ENCODE peak calls at places on chromosomes 7 and 10, in four cellular contexts. B is effector memory CD4-positive, alpha-beta T cell; I is psoas muscle; Y is left ventricle myocardium inferior. V is an unnamed sample. For H3K27me3 and H3K36me3, the result is how much of the 10 kb centered on the place peaks cover.

GRCh38 chr7:157760004-157760730 is 423.4 kb downstream of the DNAJB6 start:
- DNase-seq in B (no peak), I (no peak), Y (no peak), V (peak)

GRCh38 chr7:128266891-128267839 is 26.1 kb downstream of the LEP start:
- DNase-seq in B (no peak), I (peak), Y (peak), V (peak)

GRCh38 chr7:157426463-157427301 is 89.9 kb downstream of the DNAJB6 start:
- DNase-seq in B (no peak), I (no peak), Y (peak), V (no peak)

GRCh38 chr7:36440880-36441279 is 51.2 kb downstream of the ANLN start:
- DNase-seq in B (no peak), I (no peak), Y (no peak), V (peak)

GRCh38 chr10:85604136-85604725 is 762.4 kb downstream of the GRID1 start:
- DNase-seq in B (no peak), I (no peak), Y (no peak), V (no peak)

GRCh38 chr10:67839957-67840356 is 2.0 kb upstream of the DNAJC12 start:
- DNase-seq in B (no peak), I (no peak), Y (no peak), V (no peak)

GRCh38 chr7:142992427-142992826 is 30.3 kb upstream of the KEL start:
- DNase-seq in B (no peak), I (no peak), Y (no peak), V (no peak)

GRCh38 chr10:68137174-68137573 is 27.9 kb downstream of the MYPN start:
- DNase-seq in B (no peak), I (no peak), Y (no peak), V (no peak)

GRCh38 chr7:70696139-70696782 is 435.7 kb upstream of the GALNT17 start:
- DNase-seq in B (no peak), I (no peak), Y (no peak), V (no peak)

GRCh38 chr10:12902135-12902572 is 99.4 kb downstream of the CCDC3 start:
- DNase-seq in B (no peak), I (no peak), Y (peak), V (peak)

GRCh38 chr7:4738711-4739527 is 36.5 kb upstream of the AP5Z1 start:
- DNase-seq in B (no peak), I (peak), Y (no peak), V (no peak)

GRCh38 chr10:10831085-10831484 is 186.6 kb upstream of the CELF2 start:
- DNase-seq in B (no peak), I (peak), Y (no peak), V (no peak)

GRCh38 chr7:92461027-92462003 is 14.0 kb downstream of the GATAD1 start:
- DNase-seq in B (no peak), I (no peak), Y (no peak), V (peak)

GRCh38 chr7:128713794-128714193 is 25.4 kb upstream of the CALU start:
- DNase-seq in B (no peak), I (no peak), Y (no peak), V (no peak)

GRCh38 chr10:122494833-122495232 is 33.5 kb downstream of the HTRA1 start:
- DNase-seq in B (no peak), I (peak), Y (no peak), V (no peak)

GRCh38 chr10:133377818-133378250 is 1.2 kb upstream of the PAOX start:
- DNase-seq in B (no peak), I (no peak), Y (no peak), V (peak)

GRCh38 chr7:47483604-47484273 is 98.2 kb downstream of the TNS3 start:
- DNase-seq in B (no peak), I (no peak), Y (no peak), V (no peak)

GRCh38 chr7:46446151-46446550 is 525.1 kb upstream of the IGFBP3 start:
- DNase-seq in B (no peak), I (no peak), Y (no peak), V (no peak)

GRCh38 chr10:5488272-5489161 is 10.9 kb downstream of the CALML5 start:
- DNase-seq in B (no peak), I (no peak), Y (no peak), V (peak)

GRCh38 chr10:98556061-98556460 is 109.3 kb upstream of the HPS1 start:
- DNase-seq in B (no peak), I (no peak), Y (no peak), V (no peak)

GRCh38 chr10:108454793-108455192 is 1290.3 kb upstream of the SORCS1 start:
- DNase-seq in B (no peak), I (no peak), Y (no peak), V (no peak)

GRCh38 chr7:19405546-19405945 is 260.3 kb upstream of the FERD3L start:
- DNase-seq in B (no peak), I (no peak), Y (no peak), V (no peak)

GRCh38 chr7:127905491-127906330 is 125.5 kb downstream of the LRRC4 start:
- DNase-seq in B (no peak), I (no peak), Y (no peak), V (no peak)

GRCh38 chr10:99930731-99931550 is 78.8 kb downstream of the DNMBP start:
- DNase-seq in B (no peak), I (no peak), Y (no peak), V (peak)

GRCh38 chr10:83706952-83707582 is 432.2 kb upstream of the GHITM start:
- DNase-seq in B (no peak), I (no peak), Y (no peak), V (no peak)

GRCh38 chr7:117399820-117400422 is 27.4 kb downstream of the ASZ1 start:
- DNase-seq in B (no peak), I (no peak), Y (no peak), V (no peak)

GRCh38 chr7:50626971-50627370 is 61.8 kb upstream of the DDC start:
- DNase-seq in B (no peak), I (no peak), Y (no peak), V (peak)

GRCh38 chr10:69025370-69025896 is 36.8 kb downstream of the KIFBP start:
- DNase-seq in B (no peak), I (no peak), Y (no peak), V (no peak)

GRCh38 chr7:55053651-55054226 is 34.9 kb downstream of the EGFR start:
- DNase-seq in B (no peak), I (no peak), Y (no peak), V (no peak)

GRCh38 chr7:96303686-96304443 is 18.0 kb downstream of the SLC25A13 start:
- DNase-seq in B (no peak), I (no peak), Y (no peak), V (no peak)

GRCh38 chr10:118668228-118668952 is 72.9 kb upstream of the PRLHR start:
- DNase-seq in B (no peak), I (no peak), Y (no peak), V (peak)

DNA sequence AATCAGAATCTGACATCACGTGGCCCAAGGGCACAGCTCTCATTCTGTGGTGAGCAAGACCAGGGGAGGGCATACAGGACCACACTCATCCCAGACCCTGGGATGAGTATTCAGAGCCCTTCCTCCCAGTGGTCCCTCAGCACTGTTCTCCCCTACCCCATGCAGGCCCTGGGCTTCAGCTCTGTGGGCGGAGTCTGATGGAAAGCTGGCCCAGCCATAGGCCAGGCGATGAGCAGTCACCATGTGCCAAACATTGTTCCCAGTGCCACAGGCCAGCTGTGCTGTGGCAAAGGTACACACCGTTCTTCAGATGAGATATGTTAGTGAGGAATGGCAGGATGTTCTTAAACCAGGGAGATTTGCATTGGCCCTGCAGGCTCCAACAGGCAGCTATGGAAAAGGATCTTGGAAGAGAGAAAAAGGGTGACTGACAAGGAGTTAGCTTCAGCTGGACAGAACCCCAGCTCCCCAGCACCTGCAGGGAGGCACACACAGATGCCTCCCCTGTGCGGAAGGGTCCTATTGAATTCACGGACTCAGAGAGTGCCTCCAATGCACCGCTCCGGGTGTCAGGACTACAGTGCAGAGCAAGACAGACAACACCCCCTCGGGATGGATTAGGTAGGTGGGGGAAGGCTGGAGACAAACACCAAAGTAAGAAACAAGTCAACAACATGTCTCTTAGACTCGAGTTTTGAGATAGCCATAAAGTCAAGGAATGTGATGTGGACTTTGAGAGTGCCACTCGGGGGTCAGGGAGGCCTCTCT is 596.0 kb upstream of the MGMT start:
- DNase-seq in B (no peak), I (no peak), Y (peak), V (no peak)
- H3K27me3 ChIP-seq in B (under half), I (under half), Y (under half), V (under half)

GRCh38 chr10:60142736-60143135 is 236.4 kb upstream of the CCDC6 start:
- DNase-seq in B (no peak), I (no peak), Y (no peak), V (no peak)

GRCh38 chr10:60139798-60140566 is 233.6 kb upstream of the CCDC6 start:
- DNase-seq in B (no peak), I (no peak), Y (no peak), V (no peak)

GRCh38 chr10:60140681-60141632 is 234.6 kb upstream of the CCDC6 start:
- DNase-seq in B (no peak), I (no peak), Y (peak), V (peak)

GRCh38 chr10:60144099-60144498 is 237.7 kb upstream of the CCDC6 start:
- DNase-seq in B (no peak), I (no peak), Y (no peak), V (no peak)

GRCh38 chr10:60141916-60142559 is 235.7 kb upstream of the CCDC6 start:
- DNase-seq in B (no peak), I (no peak), Y (no peak), V (no peak)
- H3K4me3 ChIP-seq in B (no peak), I (no peak), Y (peak), V (no peak)

DNA sequence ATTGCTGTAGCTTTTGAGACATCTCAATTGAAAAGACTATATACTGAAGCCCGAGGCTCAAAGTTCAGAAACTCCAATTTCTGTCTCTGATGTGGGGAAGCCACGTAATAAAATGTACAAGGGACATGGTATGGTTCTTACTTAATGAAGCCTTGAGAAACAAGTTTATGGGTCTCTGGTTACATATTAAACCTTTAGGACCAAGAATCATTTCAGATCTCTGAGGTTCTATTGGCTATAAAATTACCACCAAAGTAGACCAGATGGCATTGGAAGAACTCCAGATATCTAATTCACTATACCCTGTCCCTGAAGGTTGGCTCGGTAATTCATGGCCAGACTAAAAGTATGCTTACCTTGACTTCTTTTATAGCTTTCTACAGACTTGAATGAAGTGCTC is 23.7 kb downstream of the STAMBPL1 start:
- DNase-seq in B (no peak), I (no peak), Y (no peak), V (no peak)
- H3K36me3 ChIP-seq in B (under half), I (under half), Y (under half), V (under half)

DNA sequence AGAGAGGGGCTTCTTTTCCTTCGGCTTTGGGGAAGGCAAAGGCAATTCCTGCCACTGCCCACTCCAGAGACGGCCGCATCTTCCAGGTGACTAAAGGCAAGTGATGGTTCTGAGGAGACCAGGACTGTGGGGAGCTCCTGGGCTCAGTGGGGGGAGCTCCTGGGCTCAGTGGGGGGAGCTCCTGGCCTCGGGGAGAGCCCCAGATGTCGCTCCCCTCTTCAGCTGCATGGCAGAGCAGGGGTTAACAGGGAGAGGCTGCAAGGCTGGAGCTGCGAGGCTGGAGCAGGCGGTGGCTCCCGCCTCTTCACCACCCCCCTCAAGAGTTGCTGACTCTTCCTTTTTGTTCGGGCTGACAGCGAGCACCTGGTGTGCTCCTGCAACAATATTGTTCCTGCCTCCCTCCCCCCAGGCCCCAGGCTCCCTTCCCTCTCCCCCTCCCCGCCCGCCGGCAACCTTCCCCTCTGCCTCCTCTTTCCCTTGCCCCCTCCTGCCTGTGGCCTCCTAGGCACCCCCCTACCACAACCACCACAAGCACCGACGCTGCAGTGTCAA is 56.3 kb upstream of the LBX1 start:
- DNase-seq in B (no peak), I (no peak), Y (no peak), V (peak)
- H3K27me3 ChIP-seq in B (half or more), I (under half), Y (half or more), V (half or more)

GRCh38 chr7:24283559-24283899 is 461 bp upstream of the NPY start:
- DNase-seq in B (no peak), I (no peak), Y (no peak), V (no peak)
- H3K4me3 ChIP-seq in B (peak), I (peak), Y (peak), V (peak)

GRCh38 chr7:24024689-24025088 is 259.3 kb upstream of the NPY start:
- DNase-seq in B (no peak), I (no peak), Y (no peak), V (no peak)

GRCh38 chr7:24024276-24024675 is 259.7 kb upstream of the NPY start:
- DNase-seq in B (no peak), I (no peak), Y (no peak), V (no peak)

GRCh38 chr7:24029068-24029467 is 254.9 kb upstream of the NPY start:
- DNase-seq in B (no peak), I (no peak), Y (no peak), V (no peak)

GRCh38 chr7:24025765-24026164 is 258.2 kb upstream of the NPY start:
- DNase-seq in B (no peak), I (no peak), Y (no peak), V (peak)

GRCh38 chr7:24025094-24025493 is 258.9 kb upstream of the NPY start:
- DNase-seq in B (no peak), I (no peak), Y (no peak), V (peak)
- H3K36me3 ChIP-seq in B (under half), I (under half), Y (under half), V (under half)

DNA sequence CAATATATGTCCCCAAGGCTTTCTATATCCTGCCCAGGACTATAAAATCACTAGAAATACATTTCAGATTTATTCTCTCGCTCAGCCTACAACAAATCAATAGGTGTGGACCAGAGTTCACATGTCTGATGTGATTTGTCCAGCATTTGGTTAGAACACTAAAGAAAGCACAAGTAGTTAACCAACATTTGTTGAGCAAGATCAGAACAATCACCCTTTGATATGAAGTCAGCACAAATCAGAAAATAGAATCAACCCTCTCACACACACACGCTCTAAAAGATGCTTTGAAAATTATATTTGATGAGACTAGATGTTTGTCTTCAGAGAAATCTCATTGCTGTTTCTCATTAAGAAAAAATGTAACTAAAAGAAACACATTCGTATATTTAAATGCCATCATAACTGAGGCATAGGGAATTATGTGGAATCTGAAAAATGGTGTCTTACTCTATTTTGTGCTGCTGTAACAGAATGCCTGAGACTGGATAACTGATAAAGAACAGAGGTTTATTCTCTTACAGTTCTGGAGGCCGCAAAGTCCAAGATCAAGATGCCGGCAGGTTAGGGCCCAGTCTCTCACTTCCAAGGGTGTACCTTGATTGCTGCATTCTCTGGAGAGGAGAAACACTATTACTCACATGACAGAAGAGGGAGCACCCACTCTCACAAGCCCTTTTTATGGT is 10.5 kb downstream of the AKR1D1 start:
- DNase-seq in B (no peak), I (no peak), Y (no peak), V (no peak)
- H3K27me3 ChIP-seq in B (under half), I (under half), Y (under half), V (under half)

GRCh38 chr7:103073989-103074518 is 542 bp downstream of the FBXL13 start:
- DNase-seq in B (no peak), I (no peak), Y (no peak), V (peak)

GRCh38 chr7:103063895-103064294 is 10.7 kb downstream of the FBXL13 start:
- DNase-seq in B (no peak), I (no peak), Y (no peak), V (peak)

GRCh38 chr7:103071000-103071399 is 3.6 kb downstream of the FBXL13 start:
- DNase-seq in B (no peak), I (no peak), Y (no peak), V (no peak)

GRCh38 chr7:103065666-103066065 is 8.9 kb downstream of the FBXL13 start:
- DNase-seq in B (no peak), I (peak), Y (no peak), V (peak)

DNA sequence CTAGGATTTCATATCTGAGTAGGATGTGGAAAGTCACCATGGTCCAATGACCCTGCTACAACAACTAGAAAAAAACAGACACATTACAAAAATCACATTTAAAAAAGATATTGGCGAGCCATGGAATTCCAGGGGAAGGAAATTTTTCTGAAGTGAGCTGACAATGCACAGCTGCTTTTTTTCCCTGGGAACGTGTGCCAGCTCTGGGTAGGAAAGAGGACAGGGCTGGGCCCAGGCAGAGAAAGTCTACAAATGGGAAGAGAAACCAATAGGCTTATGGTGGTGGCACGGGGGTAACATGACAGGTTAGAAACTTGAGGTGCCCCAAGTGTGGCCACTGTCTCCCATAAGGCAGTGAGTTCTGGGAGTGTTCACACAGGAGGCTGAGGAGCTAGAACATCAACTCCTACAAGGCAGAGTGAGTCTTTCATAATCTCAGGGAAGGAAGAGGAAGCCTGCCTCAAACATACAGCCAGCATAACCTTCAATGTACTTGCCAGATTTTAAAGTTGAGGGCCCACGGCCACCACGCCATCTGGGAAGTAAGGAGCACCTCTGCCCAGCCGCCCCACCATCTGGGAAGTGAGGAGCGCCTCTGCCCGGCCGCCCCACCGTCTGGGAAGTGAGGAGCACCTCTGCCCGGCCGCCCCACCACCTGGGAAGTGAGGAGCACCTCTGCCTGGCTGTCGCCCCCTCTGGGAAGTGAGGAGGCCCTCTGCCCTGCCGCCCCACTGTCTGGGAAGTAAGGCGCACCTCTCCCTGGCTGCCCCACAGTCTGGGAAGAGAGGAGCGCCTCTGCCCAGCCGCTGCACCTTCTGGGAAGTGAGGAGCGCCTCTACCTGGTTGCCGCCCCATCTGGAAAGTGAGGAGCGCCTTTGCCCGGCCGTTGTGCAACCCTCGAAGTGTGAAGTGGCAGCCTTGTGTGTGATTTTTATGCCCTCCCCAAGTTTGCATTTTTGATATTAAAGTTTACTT is 5.9 kb downstream of the FBXL13 start:
- DNase-seq in B (no peak), I (no peak), Y (no peak), V (no peak)
- H3K4me3 ChIP-seq in B (no peak), I (no peak), Y (no peak), V (no peak)

V was measured in H7.